ENCODE peak calls at places on chromosomes 4 and X, in eight cellular contexts. Z is GM06990, U is adrenal gland, M is ascending aorta, A is mammary epithelial cell, D is PC-3, R is endothelial cell, K is right atrium auricular region. J is an unnamed sample.

GRCh38 chr4:139740121-139740520 is 74.5 kb downstream of the MGST2 start:
- DNase-seq in U (peak; percentile 86), D (no peak), Z (no peak), K (peak; percentile 75), M (no peak), A (no peak), R (no peak), J (peak; percentile 78)

GRCh38 chr4:183349673-183350072 is 27.4 kb upstream of the CLDN24 start:
- DNase-seq in R (no peak), U (no peak), Z (no peak), M (no peak), D (peak; percentile 58), K (no peak), A (peak; percentile 71), J (no peak)

GRCh38 chr4:89434364-89434988 is 126.9 kb upstream of the GPRIN3 start:
- DNase-seq in U (no peak), A (peak; percentile 24), K (no peak), D (peak; percentile 31), R (no peak), M (no peak), Z (no peak), J (no peak)

GRCh38 chr4:126123933-126124332 is 809.2 kb downstream of the FAT4 start:
- DNase-seq in K (no peak), R (no peak), Z (no peak), U (no peak), M (no peak), D (no peak), A (no peak), J (no peak)

GRCh38 chr4:122810669-122811068 is 16.0 kb upstream of the FGF2 start:
- DNase-seq in D (no peak), R (no peak), M (no peak), U (no peak), Z (no peak), A (no peak), K (no peak), J (no peak)

GRCh38 chrX:30822068-30822671 is 66.9 kb downstream of the TAB3 start:
- DNase-seq in K (no peak), A (no peak), U (no peak), D (peak; percentile 28), Z (no peak), M (no peak), R (no peak), J (no peak)

GRCh38 chr4:81260443-81261102 is 45.6 kb upstream of the PRKG2 start:
- DNase-seq in R (peak; percentile 10), M (no peak), D (peak; percentile 32), Z (no peak), U (no peak), A (peak; percentile 1), K (no peak), J (no peak)

GRCh38 chrX:130836447-130836846 is 66.6 kb downstream of the ENOX2 start:
- DNase-seq in M (no peak), D (no peak), K (no peak), A (no peak), R (no peak), Z (no peak), U (no peak), J (no peak)

GRCh38 chrX:119467433-119467832 is 811 bp upstream of the SLC25A5 start:
- DNase-seq in Z (no peak), M (no peak), K (no peak), D (no peak), R (no peak), A (no peak), U (no peak), J (no peak)

GRCh38 chr4:143381171-143382118 is 44.8 kb downstream of the GAB1 start:
- DNase-seq in A (peak; percentile 81), M (peak; percentile 95), Z (no peak), R (no peak), D (peak; percentile 88), K (peak; percentile 94), U (peak; percentile 98), J (peak; percentile 70)

GRCh38 chr4:136818811-136819210 is 713.5 kb downstream of the PCDH18 start:
- DNase-seq in K (no peak), D (no peak), M (no peak), A (no peak), R (no peak), U (no peak), Z (no peak), J (no peak)

GRCh38 chrX:85309717-85310116 is 65.9 kb downstream of the ZNF711 start:
- DNase-seq in U (no peak), K (no peak), Z (no peak), R (no peak), A (no peak), M (no peak), D (no peak), J (no peak)
- TF ChIP-seq CTCF in U (no peak), K (no peak), Z (no peak), R (peak; percentile 29), A (peak; percentile 15), M (no peak), D (no peak), J (no peak)

GRCh38 chr4:14894392-14895292 is 107.6 kb upstream of the CPEB2 start:
- DNase-seq in K (no peak), R (no peak), A (no peak), Z (no peak), U (no peak), D (no peak), M (no peak), J (no peak)

GRCh38 chr4:14893713-14894112 is 108.6 kb upstream of the CPEB2 start:
- DNase-seq in R (no peak), K (no peak), Z (no peak), M (no peak), U (no peak), D (no peak), A (peak; percentile 70), J (no peak)

GRCh38 chr4:14898989-14899388 is 103.3 kb upstream of the CPEB2 start:
- DNase-seq in A (no peak), R (no peak), D (no peak), K (no peak), U (no peak), Z (no peak), M (no peak), J (no peak)

GRCh38 chr4:14896656-14897175 is 105.6 kb upstream of the CPEB2 start:
- DNase-seq in U (no peak), R (no peak), K (no peak), M (no peak), D (no peak), A (no peak), Z (no peak), J (no peak)

DNA sequence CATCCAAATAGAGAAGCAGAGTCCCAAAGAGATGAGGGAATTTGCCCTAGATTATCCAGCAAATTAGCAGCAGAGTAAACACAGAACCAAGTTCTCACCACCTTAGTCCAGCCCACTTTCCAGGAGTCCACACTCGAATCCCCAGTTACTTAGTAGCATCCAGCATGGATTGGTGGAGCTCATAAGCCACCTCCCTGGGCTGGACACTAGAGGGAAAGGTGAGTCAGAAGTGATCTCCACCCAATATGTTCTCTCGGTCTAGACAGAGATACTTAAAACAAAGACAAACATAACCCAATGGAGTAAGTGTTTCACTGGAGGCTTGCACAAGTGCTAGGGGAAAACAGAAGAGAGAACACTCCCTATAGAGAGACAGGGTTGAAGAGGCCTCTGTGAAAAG is 105.1 kb upstream of the CPEB2 start:
- DNase-seq in M (no peak), K (no peak), D (peak; percentile 21), A (peak; percentile 79), U (no peak), Z (no peak), R (no peak), J (no peak)
- TF ChIP-seq CTCF in M (no peak), K (no peak), D (peak; percentile 24), A (peak; percentile 33), U (no peak), Z (peak; percentile 18), R (no peak), J (no peak)

GRCh38 chr4:162162672-162163071 is 1.1 kb downstream of the FSTL5 start:
- DNase-seq in D (no peak), U (no peak), K (no peak), Z (no peak), M (no peak), R (no peak), A (no peak), J (no peak)

GRCh38 chr4:162164881-162165528 is 1.2 kb upstream of the FSTL5 start:
- DNase-seq in A (peak; percentile 6), R (no peak), D (peak; percentile 18), U (no peak), K (no peak), M (no peak), Z (no peak), J (no peak)

GRCh38 chr4:162163892-162164759 is at the start of gene FSTL5:
- DNase-seq in A (peak; percentile 82), D (peak; percentile 53), K (peak; percentile 59), Z (peak; percentile 38), R (peak; percentile 87), M (no peak), U (peak; percentile 91), J (peak; percentile 10)
- TF ChIP-seq CTCF in A (no peak), D (no peak), K (no peak), Z (no peak), R (no peak), M (no peak), U (no peak), J (no peak)

GRCh38 chr4:53709693-53710092 is 118.4 kb upstream of the LNX1 start:
- DNase-seq in M (no peak), Z (no peak), D (peak; percentile 10), A (no peak), K (no peak), R (no peak), U (no peak), J (no peak)
- TF ChIP-seq CTCF in M (no peak), Z (peak; percentile 1), D (peak; percentile 42), A (peak; percentile 8), K (no peak), R (no peak), U (no peak), J (no peak)

DNA sequence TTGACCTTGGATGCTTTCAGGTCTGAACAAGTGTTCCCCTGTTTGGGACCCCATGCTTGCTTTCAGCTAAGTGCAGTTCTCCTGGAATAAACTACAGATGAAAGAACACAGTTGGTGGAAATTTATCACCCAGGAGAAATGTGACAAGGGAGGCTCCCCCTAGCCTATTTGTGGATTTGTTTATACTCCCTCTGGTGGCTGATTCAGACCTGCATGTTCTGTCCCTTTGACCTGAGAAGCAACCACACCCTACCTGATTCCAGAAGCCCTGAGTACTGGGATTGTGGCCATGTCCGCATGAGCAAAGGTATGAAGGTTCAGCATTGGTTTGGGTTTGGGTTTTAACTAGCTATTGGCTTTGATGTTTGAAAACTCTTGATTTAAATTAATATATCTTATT is 440.9 kb downstream of the MID1IP1 start:
- DNase-seq in Z (no peak), D (peak; percentile 59), U (no peak), A (peak; percentile 14), K (no peak), M (no peak), R (peak; percentile 18), J (peak; percentile 17)
- TF ChIP-seq CTCF in Z (peak; percentile 67), D (peak; percentile 78), U (peak; percentile 31), A (peak; percentile 54), K (no peak), M (no peak), R (peak; percentile 26), J (peak; percentile 44)

J was measured in gastrocnemius medialis.